ENCODE peak calls at places on chromosome 21, in ten cellular contexts. M is WTC11; F is GM19239; T is progenitor cell of endocrine pancreas; A is stomach; N is adipocyte; B is NCI-H1092; E is stimulated activated naive CD4-positive, alpha-beta T cell; K is ecto neural progenitor cell; D is dorsolateral prefrontal cortex. I is an unnamed sample.

GRCh38 chr21:21200939-21201610 is 202.9 kb downstream of the NCAM2 start:
- DNase-seq in E (no peak), K (no peak), T (no peak), N (no peak), B (no peak), M (no peak), A (no peak), D (no peak), F (no peak), I (no peak)

GRCh38 chr21:25556087-25556486 is 51.2 kb downstream of the MRPL39 start:
- DNase-seq in N (no peak), E (no peak), T (no peak), B (no peak), K (no peak), F (no peak), A (no peak), D (no peak), M (no peak), I (no peak)

GRCh38 chr21:31180256-31181088 is 142.2 kb upstream of the KRTAP19-8 start:
- DNase-seq in K (no peak), F (no peak), N (peak; percentile 75), A (no peak), T (no peak), E (no peak), M (no peak), D (no peak), B (peak; percentile 8), I (no peak)

GRCh38 chr21:44925027-44925755 is 4.5 kb upstream of the ITGB2 start:
- DNase-seq in E (no peak), N (peak; percentile 71), A (no peak), T (no peak), D (no peak), F (no peak), M (no peak), B (no peak), K (no peak), I (no peak)

GRCh38 chr21:41684381-41685245 is 82.2 kb downstream of the RIPK4 start:
- DNase-seq in K (no peak), N (peak; percentile 65), A (peak; percentile 74), T (no peak), E (no peak), B (no peak), F (no peak), M (no peak), D (no peak), I (no peak)

GRCh38 chr21:15825699-15826098 is 95.9 kb downstream of the USP25 start:
- DNase-seq in M (no peak), D (no peak), T (no peak), A (no peak), N (no peak), B (no peak), E (no peak), K (no peak), F (no peak), I (no peak)

GRCh38 chr21:15275615-15276228 is 210.9 kb upstream of the NRIP1 start:
- DNase-seq in E (no peak), M (no peak), B (no peak), T (no peak), A (no peak), N (no peak), K (no peak), D (no peak), F (no peak), I (no peak)

GRCh38 chr21:39633770-39634181 is 21.0 kb downstream of the B3GALT5 start:
- DNase-seq in B (no peak), E (no peak), N (peak; percentile 94), F (no peak), D (no peak), M (no peak), T (no peak), K (no peak), A (no peak), I (no peak)

GRCh38 chr21:33080376-33080775 is 10.4 kb downstream of the OLIG1 start:
- DNase-seq in T (no peak), B (no peak), D (no peak), N (no peak), F (no peak), E (no peak), A (no peak), K (no peak), M (no peak), I (peak; percentile 39)

GRCh38 chr21:19120591-19120990 is 717.0 kb upstream of the TMPRSS15 start:
- DNase-seq in B (no peak), F (no peak), E (no peak), D (no peak), K (no peak), A (no peak), N (no peak), M (peak; percentile 11), T (no peak), I (no peak)

GRCh38 chr21:41783476-41784150 is 16.8 kb upstream of the RIPK4 start:
- DNase-seq in M (no peak), B (peak; percentile 29), K (no peak), D (no peak), N (peak; percentile 35), E (no peak), A (peak; percentile 85), T (no peak), F (no peak), I (no peak)

GRCh38 chr21:42155045-42155855 is 63.7 kb upstream of the ABCG1 start:
- DNase-seq in B (no peak), A (no peak), M (no peak), N (no peak), T (no peak), K (no peak), F (no peak), D (peak; percentile 28), E (no peak), I (no peak)

GRCh38 chr21:43318841-43319781 is 107.8 kb downstream of the SIK1 start:
- DNase-seq in T (no peak), F (no peak), N (peak; percentile 68), A (no peak), M (no peak), E (no peak), B (peak; percentile 26), K (no peak), D (no peak), I (peak; percentile 30)

GRCh38 chr21:45333583-45334121 is 46.0 kb upstream of the POFUT2 start:
- DNase-seq in D (no peak), T (no peak), M (no peak), A (no peak), K (no peak), B (no peak), E (no peak), N (no peak), F (no peak), I (no peak)